ENCODE peak calls at places on chromosomes 12 and 14, in five cellular contexts. One of them, this sample, is unnamed.

GRCh38 chr12:93549174-93549573 is 23.3 kb upstream of the SOCS2 start:
- DNase-seq in GM12878: no peak
- DNase-seq in HepG2: no peak
- DNase-seq in K562: no peak
- DNase-seq in SK-N-SH: no peak
- DNase-seq in this sample: no peak

GRCh38 chr12:94174576-94174975 is 26.2 kb downstream of the PLXNC1 start:
- DNase-seq in SK-N-SH: no peak
- DNase-seq in HepG2: no peak
- DNase-seq in K562: no peak
- DNase-seq in GM12878: no peak
- DNase-seq in this sample: no peak

GRCh38 chr14:104739026-104739425 is 13.9 kb upstream of the SIVA1 start:
- DNase-seq in GM12878: no peak
- DNase-seq in SK-N-SH: peak
- DNase-seq in K562: no peak
- DNase-seq in HepG2: no peak
- DNase-seq in this sample: no peak

GRCh38 chr14:105089746-105090492 is 24.7 kb upstream of the GPR132 start:
- DNase-seq in GM12878: no peak
- DNase-seq in HepG2: no peak
- DNase-seq in K562: no peak
- DNase-seq in SK-N-SH: no peak
- DNase-seq in this sample: no peak

GRCh38 chr14:67510121-67510520 is 21.6 kb upstream of the TMEM229B start:
- DNase-seq in SK-N-SH: peak
- DNase-seq in K562: no peak
- DNase-seq in GM12878: no peak
- DNase-seq in HepG2: no peak
- DNase-seq in this sample: peak

GRCh38 chr12:120532701-120533238 is 1.4 kb upstream of the RNF10 start:
- DNase-seq in HepG2: no peak
- DNase-seq in GM12878: no peak
- DNase-seq in K562: no peak
- DNase-seq in SK-N-SH: no peak
- DNase-seq in this sample: no peak

GRCh38 chr14:34650786-34651584 is 21.0 kb upstream of the SNX6 start:
- DNase-seq in K562: no peak
- DNase-seq in GM12878: no peak
- DNase-seq in SK-N-SH: no peak
- DNase-seq in HepG2: no peak
- DNase-seq in this sample: peak

GRCh38 chr12:85441740-85442139 is 161.7 kb downstream of the ALX1 start:
- DNase-seq in GM12878: no peak
- DNase-seq in HepG2: peak
- DNase-seq in SK-N-SH: peak
- DNase-seq in K562: no peak
- DNase-seq in this sample: peak

GRCh38 chr12:86729798-86730197 is 473.6 kb upstream of the MGAT4C start:
- DNase-seq in SK-N-SH: no peak
- DNase-seq in HepG2: no peak
- DNase-seq in K562: no peak
- DNase-seq in GM12878: no peak
- DNase-seq in this sample: no peak

GRCh38 chr12:79549531-79550271 is 141.1 kb downstream of the PAWR start:
- DNase-seq in SK-N-SH: no peak
- DNase-seq in HepG2: peak
- DNase-seq in K562: no peak
- DNase-seq in GM12878: no peak
- DNase-seq in this sample: peak

GRCh38 chr12:116441292-116441691 is 117.9 kb upstream of the MAP1LC3B2 start:
- DNase-seq in SK-N-SH: no peak
- DNase-seq in GM12878: no peak
- DNase-seq in K562: no peak
- DNase-seq in HepG2: no peak
- DNase-seq in this sample: peak

GRCh38 chr12:13383379-13383778 is 186.9 kb downstream of the EMP1 start:
- DNase-seq in HepG2: no peak
- DNase-seq in SK-N-SH: no peak
- DNase-seq in GM12878: no peak
- DNase-seq in K562: no peak
- DNase-seq in this sample: no peak

GRCh38 chr14:94904636-94905035 is 134.7 kb upstream of the GSC start:
- DNase-seq in SK-N-SH: no peak
- DNase-seq in K562: no peak
- DNase-seq in HepG2: no peak
- DNase-seq in GM12878: no peak
- DNase-seq in this sample: peak

DNA sequence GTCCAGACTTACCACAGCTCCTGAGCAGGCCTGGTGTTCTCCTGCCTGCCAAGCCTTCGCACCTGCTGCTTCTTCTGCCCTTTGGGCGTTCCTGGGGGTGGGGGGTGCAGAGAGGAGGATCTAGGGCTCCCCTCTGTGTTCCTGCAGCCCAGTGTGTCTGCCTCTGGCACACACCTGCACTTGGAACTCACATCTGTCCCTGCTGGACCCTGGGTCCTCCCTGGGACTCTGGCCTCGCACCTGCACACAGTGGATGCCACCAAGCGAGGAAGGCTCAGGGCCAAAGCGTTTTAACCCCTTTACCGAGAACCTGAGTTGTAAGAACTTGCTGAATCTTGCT is 80.4 kb downstream of the PAPOLA start:
- DNase-seq in K562: no peak
- DNase-seq in SK-N-SH: peak
- DNase-seq in GM12878: no peak
- DNase-seq in HepG2: no peak
- DNase-seq in this sample: no peak
- TF ChIP-seq SMC3 in K562: no peak
- TF ChIP-seq SMC3 in SK-N-SH: no peak
- TF ChIP-seq SMC3 in GM12878: no peak
- TF ChIP-seq SMC3 in HepG2: no peak
- TF ChIP-seq SMC3 in this sample: no peak

GRCh38 chr14:20667957-20668356 is 16.4 kb upstream of the RNASE4 start:
- DNase-seq in K562: no peak
- DNase-seq in SK-N-SH: no peak
- DNase-seq in GM12878: peak
- DNase-seq in HepG2: no peak
- DNase-seq in this sample: no peak
- H2AFZ ChIP-seq in K562: no peak
- H2AFZ ChIP-seq in SK-N-SH: no peak
- H2AFZ ChIP-seq in GM12878: peak
- H2AFZ ChIP-seq in HepG2: no peak
- H2AFZ ChIP-seq in this sample: no peak

GRCh38 chr12:58917699-58918334 is 2.5 kb downstream of the LRIG3 start:
- DNase-seq in HepG2: no peak
- DNase-seq in SK-N-SH: no peak
- DNase-seq in K562: no peak
- DNase-seq in GM12878: no peak
- DNase-seq in this sample: no peak

GRCh38 chr12:58916153-58916709 is 4.1 kb downstream of the LRIG3 start:
- DNase-seq in SK-N-SH: no peak
- DNase-seq in GM12878: no peak
- DNase-seq in HepG2: no peak
- DNase-seq in K562: no peak
- DNase-seq in this sample: no peak

GRCh38 chr12:58915634-58916033 is 4.7 kb downstream of the LRIG3 start:
- DNase-seq in GM12878: no peak
- DNase-seq in HepG2: no peak
- DNase-seq in K562: no peak
- DNase-seq in SK-N-SH: no peak
- DNase-seq in this sample: peak

GRCh38 chr12:58918475-58918874 is 1.8 kb downstream of the LRIG3 start:
- DNase-seq in HepG2: no peak
- DNase-seq in GM12878: no peak
- DNase-seq in SK-N-SH: no peak
- DNase-seq in K562: no peak
- DNase-seq in this sample: peak

GRCh38 chr12:58916891-58917570 is 3.3 kb downstream of the LRIG3 start:
- DNase-seq in GM12878: no peak
- DNase-seq in SK-N-SH: no peak
- DNase-seq in K562: no peak
- DNase-seq in HepG2: no peak
- DNase-seq in this sample: peak
- TF ChIP-seq SMC3 in GM12878: no peak
- TF ChIP-seq SMC3 in SK-N-SH: no peak
- TF ChIP-seq SMC3 in K562: no peak
- TF ChIP-seq SMC3 in HepG2: no peak
- TF ChIP-seq SMC3 in this sample: no peak

GRCh38 chr12:49244161-49244560 is 20.7 kb upstream of the TUBA1C start:
- DNase-seq in SK-N-SH: no peak
- DNase-seq in GM12878: no peak
- DNase-seq in K562: no peak
- DNase-seq in HepG2: no peak
- DNase-seq in this sample: peak
- H2AFZ ChIP-seq in SK-N-SH: peak
- H2AFZ ChIP-seq in GM12878: no peak
- H2AFZ ChIP-seq in K562: peak
- H2AFZ ChIP-seq in HepG2: no peak
- H2AFZ ChIP-seq in this sample: no peak

DNA sequence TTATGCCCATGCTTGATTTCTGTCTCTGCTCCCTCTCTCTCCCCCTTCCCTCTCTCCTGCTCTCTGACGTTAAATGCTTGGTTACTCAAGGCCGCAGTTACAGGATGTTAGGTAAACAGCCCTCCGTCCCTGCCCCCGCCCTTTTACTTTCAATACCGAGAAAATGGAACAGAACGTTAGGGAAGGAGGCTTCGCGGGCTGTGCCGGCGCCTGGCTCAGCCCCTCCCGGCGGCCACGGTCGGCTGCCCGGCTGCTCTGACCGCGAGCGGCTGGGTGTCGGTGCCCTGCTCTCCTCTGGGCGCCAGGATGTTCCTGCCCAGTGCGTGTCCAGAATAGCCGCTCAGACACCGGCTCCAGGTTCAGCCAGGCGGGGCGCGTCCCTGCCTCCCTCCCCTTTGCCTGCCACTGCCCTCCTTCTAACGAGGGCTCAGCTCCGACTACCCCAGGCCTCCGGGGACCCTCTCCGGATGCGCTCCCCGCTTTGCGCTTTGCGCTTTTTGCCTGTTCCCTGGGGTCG is 166.1 kb downstream of the ADCK1 start:
- DNase-seq in K562: peak
- DNase-seq in GM12878: peak
- DNase-seq in SK-N-SH: peak
- DNase-seq in HepG2: peak
- DNase-seq in this sample: peak
- TF ChIP-seq SMC3 in K562: no peak
- TF ChIP-seq SMC3 in GM12878: no peak
- TF ChIP-seq SMC3 in SK-N-SH: no peak
- TF ChIP-seq SMC3 in HepG2: no peak
- TF ChIP-seq SMC3 in this sample: no peak

GRCh38 chr12:124727244-124727673 is 136.4 kb downstream of the SCARB1 start:
- DNase-seq in SK-N-SH: no peak
- DNase-seq in K562: peak
- DNase-seq in GM12878: no peak
- DNase-seq in HepG2: peak
- DNase-seq in this sample: no peak
- H2AFZ ChIP-seq in SK-N-SH: no peak
- H2AFZ ChIP-seq in K562: peak
- H2AFZ ChIP-seq in GM12878: no peak
- H2AFZ ChIP-seq in HepG2: no peak
- H2AFZ ChIP-seq in this sample: peak

GRCh38 chr14:79656086-79656485 is 555.2 kb downstream of the DIO2 start:
- DNase-seq in HepG2: no peak
- DNase-seq in SK-N-SH: no peak
- DNase-seq in K562: no peak
- DNase-seq in GM12878: no peak
- DNase-seq in this sample: no peak
- TF ChIP-seq SMC3 in HepG2: no peak
- TF ChIP-seq SMC3 in SK-N-SH: no peak
- TF ChIP-seq SMC3 in K562: no peak
- TF ChIP-seq SMC3 in GM12878: no peak
- TF ChIP-seq SMC3 in this sample: no peak

GRCh38 chr14:60980811-60981625 is at the start of the genes SLC38A6 and TRMT5:
- DNase-seq in HepG2: peak
- DNase-seq in GM12878: peak
- DNase-seq in K562: peak
- DNase-seq in SK-N-SH: peak
- DNase-seq in this sample: peak

GRCh38 chr14:60977848-60978247 is 3.0 kb downstream of the TRMT5 start:
- DNase-seq in SK-N-SH: peak
- DNase-seq in GM12878: no peak
- DNase-seq in HepG2: no peak
- DNase-seq in K562: no peak
- DNase-seq in this sample: no peak

GRCh38 chr14:60986500-60986899 is 5.5 kb downstream of the SLC38A6 start:
- DNase-seq in K562: no peak
- DNase-seq in SK-N-SH: no peak
- DNase-seq in HepG2: no peak
- DNase-seq in GM12878: no peak
- DNase-seq in this sample: no peak

GRCh38 chr14:60984225-60984624 is 3.2 kb downstream of the SLC38A6 start:
- DNase-seq in GM12878: no peak
- DNase-seq in K562: no peak
- DNase-seq in SK-N-SH: no peak
- DNase-seq in HepG2: no peak
- DNase-seq in this sample: no peak

GRCh38 chr14:60981626-60982455 is 796 bp downstream of the SLC38A6 start:
- DNase-seq in HepG2: peak
- DNase-seq in K562: peak
- DNase-seq in SK-N-SH: peak
- DNase-seq in GM12878: peak
- DNase-seq in this sample: peak
- H2AFZ ChIP-seq in HepG2: peak
- H2AFZ ChIP-seq in K562: peak
- H2AFZ ChIP-seq in SK-N-SH: peak
- H2AFZ ChIP-seq in GM12878: peak
- H2AFZ ChIP-seq in this sample: peak

This sample was measured in IMR-90.